ENCODE peak calls at places on chromosomes 13 and 19, in six cellular contexts. J is breast epithelium, E is OCI-LY7, L is AG09309, A is esophagus squamous epithelium, O is heart right ventricle. C is an unnamed sample.
A peak's percentile ranks its signal among the peaks of the same experiment; 100 is the strongest.

GRCh38 chr19:55467236-55468053 is 2.9 kb upstream of the C19orf85 start:
- DNase-seq in O (peak; percentile 57), A (no peak), E (peak; percentile 63), L (no peak), J (no peak), C (peak; percentile 70)

GRCh38 chr13:79503473-79504017 is 22.6 kb downstream of the NDFIP2 start:
- DNase-seq in L (no peak), O (no peak), J (no peak), E (no peak), A (no peak), C (no peak)

GRCh38 chr13:88908896-88909535 is 1237.8 kb downstream of the SLITRK5 start:
- DNase-seq in E (no peak), A (no peak), J (no peak), O (no peak), L (no peak), C (no peak)

GRCh38 chr19:1131718-1132552 is 28.1 kb downstream of the GPX4 start:
- DNase-seq in O (peak; percentile 88), E (peak; percentile 89), J (peak; percentile 85), L (peak; percentile 71), A (peak; percentile 76), C (peak; percentile 93)

GRCh38 chr13:112699318-112699918 is 9.6 kb downstream of the ATP11A start:
- DNase-seq in E (no peak), L (no peak), J (no peak), A (no peak), O (no peak), C (no peak)

GRCh38 chr13:80055804-80056203 is 285.1 kb downstream of the SPRY2 start:
- DNase-seq in J (no peak), E (no peak), L (no peak), O (no peak), A (no peak), C (no peak)

GRCh38 chr19:1002600-1002999 is 2.4 kb downstream of the GRIN3B start:
- DNase-seq in O (no peak), L (no peak), E (no peak), A (no peak), J (no peak), C (no peak)

GRCh38 chr13:45121421-45121820 is 1.1 kb downstream of the GTF2F2 start:
- DNase-seq in A (no peak), O (no peak), L (no peak), E (peak; percentile 56), J (no peak), C (peak; percentile 48)

GRCh38 chr19:44590245-44591059 is 22.9 kb upstream of the IGSF23 start:
- DNase-seq in E (no peak), L (no peak), O (no peak), A (no peak), J (no peak), C (no peak)

GRCh38 chr13:113267642-113268405 is 29.2 kb upstream of the LAMP1 start:
- DNase-seq in L (no peak), E (no peak), J (no peak), A (no peak), O (no peak), C (no peak)

GRCh38 chr13:30900952-30901749 is 4.9 kb upstream of the MEDAG start:
- DNase-seq in O (no peak), A (no peak), E (no peak), J (no peak), L (no peak), C (peak; percentile 14)

GRCh38 chr13:20160346-20161274 is at the start of gene GJA3:
- DNase-seq in O (peak; percentile 61), J (no peak), L (no peak), E (no peak), A (no peak), C (peak; percentile 84)

GRCh38 chr13:37534181-37534580 is 64.4 kb downstream of the POSTN start:
- DNase-seq in E (no peak), L (peak; percentile 69), O (no peak), A (no peak), J (no peak), C (no peak)

GRCh38 chr19:38034153-38034835 is 127.3 kb downstream of the SIPA1L3 start:
- DNase-seq in L (no peak), J (no peak), E (peak; percentile 70), O (no peak), A (no peak), C (peak; percentile 40)

GRCh38 chr19:5292453-5292842 is 48.2 kb downstream of the PTPRS start:
- DNase-seq in L (no peak), E (peak; percentile 67), A (no peak), O (no peak), J (no peak), C (no peak)

GRCh38 chr19:49655570-49656455 is 9.8 kb downstream of the IRF3 start:
- DNase-seq in A (no peak), O (no peak), J (no peak), E (no peak), L (no peak), C (no peak)
- H3K4me3 ChIP-seq in A (no peak overlapping the region), O (no peak overlapping the region), J (no peak overlapping the region), E (no peak overlapping the region), L (no peak overlapping the region), C (no peak overlapping the region)

DNA sequence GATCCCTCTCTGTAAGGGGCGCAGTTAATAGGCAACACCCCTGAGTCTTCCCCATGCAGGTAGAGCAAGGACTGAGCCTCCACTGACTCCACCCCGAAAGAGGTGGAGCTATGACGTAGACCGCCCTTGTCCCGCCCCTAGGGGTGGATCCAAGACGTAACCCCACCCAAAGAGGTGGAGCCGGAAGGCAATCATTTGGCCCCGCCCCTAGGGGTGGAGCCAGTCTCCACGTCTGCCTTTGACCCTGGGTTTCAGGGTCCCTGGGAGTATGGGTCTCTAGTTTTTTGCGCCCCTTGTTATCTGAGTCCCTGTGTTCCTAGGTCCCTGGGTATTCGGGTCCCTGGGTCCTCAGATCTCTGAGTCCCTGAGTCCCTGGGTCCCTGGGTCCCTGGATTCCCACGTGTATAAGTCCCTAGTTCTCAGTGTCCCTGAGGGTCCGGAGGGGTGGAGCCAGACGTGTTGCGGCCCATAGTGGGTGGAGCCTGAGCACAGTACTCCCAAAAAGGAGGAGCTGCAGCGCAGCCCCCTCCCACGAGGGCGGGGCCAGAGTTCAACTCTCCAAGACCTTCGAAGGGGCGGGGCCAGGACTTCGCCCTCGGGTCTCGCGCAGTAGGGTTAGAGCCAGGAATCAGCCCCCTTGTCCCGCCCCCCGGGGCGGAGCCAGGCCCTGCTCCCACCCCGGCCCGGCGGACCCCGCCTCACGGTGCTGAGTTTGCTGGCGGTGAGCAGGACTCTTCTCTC is 5.3 kb downstream of the DENND1C start:
- DNase-seq in A (no peak), O (no peak), J (no peak), E (peak; percentile 93), L (no peak), C (peak; percentile 78)
- H3K4me3 ChIP-seq in A (peak overlapping the region; percentile 24), O (no peak overlapping the region), J (peak overlapping the region; percentile 56), E (no peak overlapping the region), L (no peak overlapping the region), C (no peak overlapping the region)

DNA sequence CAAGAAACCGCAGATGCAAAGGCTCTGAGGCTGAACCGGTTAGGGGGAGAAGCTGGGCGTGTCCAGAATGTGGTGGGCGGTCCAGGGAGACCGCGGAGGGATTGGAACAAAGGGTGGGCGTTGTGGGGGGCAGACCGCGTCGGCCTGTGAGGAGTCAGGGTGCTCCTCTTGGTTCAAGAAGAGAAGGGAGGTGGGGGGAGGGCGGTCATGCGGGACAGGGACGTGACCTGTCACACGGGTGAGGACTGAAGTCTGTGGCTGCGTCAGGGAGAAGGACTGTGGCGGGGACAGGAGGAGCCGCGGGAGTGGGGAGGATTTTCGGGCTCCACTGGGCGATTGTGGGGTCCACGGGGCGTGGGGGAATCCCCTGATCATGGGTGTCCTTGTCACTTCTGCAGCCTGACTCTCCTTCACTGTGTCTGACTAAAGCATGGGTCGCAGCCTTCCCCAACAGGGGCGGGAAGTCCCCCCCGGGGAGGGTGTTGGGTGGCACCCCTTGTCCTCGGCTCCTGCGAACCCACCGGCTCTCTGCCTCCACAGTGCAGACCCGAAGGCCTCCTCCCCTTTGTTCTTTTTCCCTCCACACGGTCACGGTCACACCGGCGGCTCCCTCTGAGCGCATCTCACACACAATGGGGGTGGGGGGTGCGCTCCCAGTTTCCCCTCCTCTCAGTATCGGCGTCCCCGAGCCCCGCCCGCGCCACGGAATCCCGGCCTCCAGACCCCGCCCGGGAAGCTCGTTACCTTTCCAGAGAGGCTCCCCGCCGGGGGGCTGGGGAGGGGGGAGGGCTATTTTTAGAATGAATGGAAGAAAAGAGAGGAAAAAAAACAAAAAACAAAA is 16.4 kb upstream of the KCNN1 start:
- DNase-seq in J (no peak), L (no peak), A (no peak), E (no peak), O (no peak), C (no peak)
- H3K4me3 ChIP-seq in J (peak overlapping the region; percentile 23), L (no peak overlapping the region), A (no peak overlapping the region), E (peak overlapping the region; percentile 29), O (peak overlapping the region; percentile 11), C (peak overlapping the region; percentile 41)

GRCh38 chr19:2461751-2462634 is 5.2 kb upstream of the LMNB2 start:
- DNase-seq in J (no peak), L (no peak), A (no peak), E (peak; percentile 77), O (peak; percentile 45), C (peak; percentile 83)
- H3K4me3 ChIP-seq in J (peak overlapping the region; percentile 79), L (peak overlapping the region; percentile 64), A (peak overlapping the region; percentile 68), E (peak overlapping the region; percentile 77), O (peak overlapping the region; percentile 59), C (peak overlapping the region; percentile 64)